ENCODE peak calls at places on chromosomes 2 and 18, in four cellular contexts. B is naive B cell; L is heart left ventricle; M is CD4-positive, CD25-positive, alpha-beta regulatory T cell. Z is an unnamed sample.
A peak's percentile ranks its signal among the peaks of the same experiment; 100 is the strongest.

GRCh38 chr2:225009768-225010167 is 32.5 kb downstream of the DOCK10 start:
- ATAC-seq in B (no peak), L (no peak), M (no peak), Z (no peak)

GRCh38 chr2:215365184-215365658 is 53.4 kb downstream of the ATIC start:
- ATAC-seq in B (no peak), L (no peak), M (no peak), Z (no peak)

GRCh38 chr18:48348739-48349138 is 60.4 kb downstream of the ZBTB7C start:
- ATAC-seq in B (no peak), L (no peak), M (no peak), Z (no peak)

GRCh38 chr18:47968006-47968676 is 37.7 kb upstream of the SMAD2 start:
- ATAC-seq in B (no peak), L (no peak), M (no peak), Z (no peak)

GRCh38 chr2:128236491-128237035 is 82.1 kb downstream of the HS6ST1 start:
- ATAC-seq in B (no peak), L (no peak), M (no peak), Z (no peak)

GRCh38 chr2:67612576-67612981 is 215.4 kb downstream of the ETAA1 start:
- ATAC-seq in B (no peak), L (no peak), M (no peak), Z (peak; percentile 39)

GRCh38 chr2:3490191-3491158 is 28.9 kb downstream of the ADI1 start:
- ATAC-seq in B (no peak), L (no peak), M (no peak), Z (no peak)

GRCh38 chr18:10244341-10244740 is 210.1 kb upstream of the APCDD1 start:
- ATAC-seq in B (no peak), L (no peak), M (no peak), Z (no peak)

GRCh38 chr2:111194835-111195621 is 74.3 kb downstream of the BCL2L11 start:
- ATAC-seq in B (no peak), L (no peak), M (no peak), Z (no peak)

GRCh38 chr2:29273004-29273703 is 157.9 kb downstream of the CLIP4 start:
- ATAC-seq in B (no peak), L (no peak), M (no peak), Z (no peak)

GRCh38 chr18:79374408-79375171 is 21.1 kb upstream of the NFATC1 start:
- ATAC-seq in B (peak; percentile 85), L (no peak), M (no peak), Z (no peak)

GRCh38 chr18:13211537-13211936 is 7.0 kb upstream of the LDLRAD4 start:
- ATAC-seq in B (no peak), L (no peak), M (no peak), Z (no peak)

GRCh38 chr2:60539177-60539576 is 14.3 kb downstream of the BCL11A start:
- ATAC-seq in B (no peak), L (no peak), M (no peak), Z (no peak)

GRCh38 chr2:28247747-28248146 is 144.9 kb upstream of the FOSL2 start:
- ATAC-seq in B (no peak), L (no peak), M (no peak), Z (no peak)

GRCh38 chr2:119234021-119235019 is 10.7 kb downstream of the STEAP3 start:
- ATAC-seq in B (no peak), L (no peak), M (no peak), Z (no peak)

GRCh38 chr2:46715541-46715940 is 200.1 kb downstream of the MCFD2 start:
- ATAC-seq in B (no peak), L (no peak), M (no peak), Z (no peak)

GRCh38 chr2:210662557-210662956 is 106.2 kb downstream of the CPS1 start:
- ATAC-seq in B (no peak), L (no peak), M (no peak), Z (no peak)